ENCODE peak calls at places on chromosomes 16 and 17, in four cellular contexts. One of them, this sample, is unnamed. For H3K4me1, the result is how much of the 10 kb centered on the place peaks cover.

GRCh38 chr17:67431210-67432015 is 54.3 kb downstream of the PITPNC1 start:
- DNase-seq in HAP-1: no peak
- DNase-seq in tibial artery: no peak
- DNase-seq in GM23248: peak
- DNase-seq in this sample: peak

GRCh38 chr16:57360321-57360935 is 1.8 kb downstream of the CCL22 start:
- DNase-seq in HAP-1: no peak
- DNase-seq in tibial artery: peak
- DNase-seq in GM23248: no peak
- DNase-seq in this sample: no peak

GRCh38 chr17:301681-302299 is 50.8 kb downstream of the RPH3AL start:
- DNase-seq in tibial artery: no peak
- DNase-seq in HAP-1: no peak
- DNase-seq in GM23248: peak
- DNase-seq in this sample: peak

GRCh38 chr16:16025214-16025968 is 76.0 kb downstream of the ABCC1 start:
- DNase-seq in HAP-1: no peak
- DNase-seq in tibial artery: peak
- DNase-seq in GM23248: peak
- DNase-seq in this sample: peak

GRCh38 chr17:72937687-72938086 is 154.8 kb downstream of the SLC39A11 start:
- DNase-seq in GM23248: no peak
- DNase-seq in HAP-1: no peak
- DNase-seq in tibial artery: no peak
- DNase-seq in this sample: no peak

GRCh38 chr16:84520778-84521770 is 16.6 kb upstream of the MEAK7 start:
- DNase-seq in GM23248: no peak
- DNase-seq in tibial artery: no peak
- DNase-seq in HAP-1: no peak
- DNase-seq in this sample: peak

GRCh38 chr17:17387017-17387416 is 83.8 kb downstream of the NT5M start:
- DNase-seq in HAP-1: no peak
- DNase-seq in GM23248: no peak
- DNase-seq in tibial artery: no peak
- DNase-seq in this sample: peak

GRCh38 chr17:82020874-82021727 is 1.6 kb downstream of the CENPX start:
- DNase-seq in HAP-1: peak
- DNase-seq in GM23248: peak
- DNase-seq in tibial artery: peak
- DNase-seq in this sample: peak

GRCh38 chr16:87317766-87318121 is 552 bp upstream of the C16orf95 start:
- DNase-seq in tibial artery: peak
- DNase-seq in GM23248: peak
- DNase-seq in HAP-1: peak
- DNase-seq in this sample: peak

GRCh38 chr17:49403514-49404289 is 11.0 kb downstream of the PHB1 start:
- DNase-seq in GM23248: no peak
- DNase-seq in HAP-1: no peak
- DNase-seq in tibial artery: no peak
- DNase-seq in this sample: no peak

GRCh38 chr17:29710891-29711418 is 88.2 kb upstream of the CORO6 start:
- DNase-seq in GM23248: peak
- DNase-seq in tibial artery: no peak
- DNase-seq in HAP-1: no peak
- DNase-seq in this sample: peak

GRCh38 chr16:49456763-49457162 is 83.2 kb downstream of the C16orf78 start:
- DNase-seq in tibial artery: peak
- DNase-seq in GM23248: no peak
- DNase-seq in HAP-1: no peak
- DNase-seq in this sample: no peak

GRCh38 chr17:81354944-81355327 is 40.3 kb upstream of the BAHCC1 start:
- DNase-seq in tibial artery: no peak
- DNase-seq in HAP-1: no peak
- DNase-seq in GM23248: no peak
- DNase-seq in this sample: no peak

GRCh38 chr16:4333308-4333638 is 17.4 kb downstream of the GLIS2 start:
- DNase-seq in HAP-1: no peak
- DNase-seq in GM23248: no peak
- DNase-seq in tibial artery: no peak
- DNase-seq in this sample: no peak

GRCh38 chr16:31700530-31701388 is 172.8 kb upstream of the ZNF267 start:
- DNase-seq in GM23248: peak
- DNase-seq in HAP-1: no peak
- DNase-seq in tibial artery: no peak
- DNase-seq in this sample: no peak

GRCh38 chr16:76222087-76222486 is 55.1 kb upstream of the CNTNAP4 start:
- DNase-seq in HAP-1: no peak
- DNase-seq in tibial artery: no peak
- DNase-seq in GM23248: no peak
- DNase-seq in this sample: no peak

DNA sequence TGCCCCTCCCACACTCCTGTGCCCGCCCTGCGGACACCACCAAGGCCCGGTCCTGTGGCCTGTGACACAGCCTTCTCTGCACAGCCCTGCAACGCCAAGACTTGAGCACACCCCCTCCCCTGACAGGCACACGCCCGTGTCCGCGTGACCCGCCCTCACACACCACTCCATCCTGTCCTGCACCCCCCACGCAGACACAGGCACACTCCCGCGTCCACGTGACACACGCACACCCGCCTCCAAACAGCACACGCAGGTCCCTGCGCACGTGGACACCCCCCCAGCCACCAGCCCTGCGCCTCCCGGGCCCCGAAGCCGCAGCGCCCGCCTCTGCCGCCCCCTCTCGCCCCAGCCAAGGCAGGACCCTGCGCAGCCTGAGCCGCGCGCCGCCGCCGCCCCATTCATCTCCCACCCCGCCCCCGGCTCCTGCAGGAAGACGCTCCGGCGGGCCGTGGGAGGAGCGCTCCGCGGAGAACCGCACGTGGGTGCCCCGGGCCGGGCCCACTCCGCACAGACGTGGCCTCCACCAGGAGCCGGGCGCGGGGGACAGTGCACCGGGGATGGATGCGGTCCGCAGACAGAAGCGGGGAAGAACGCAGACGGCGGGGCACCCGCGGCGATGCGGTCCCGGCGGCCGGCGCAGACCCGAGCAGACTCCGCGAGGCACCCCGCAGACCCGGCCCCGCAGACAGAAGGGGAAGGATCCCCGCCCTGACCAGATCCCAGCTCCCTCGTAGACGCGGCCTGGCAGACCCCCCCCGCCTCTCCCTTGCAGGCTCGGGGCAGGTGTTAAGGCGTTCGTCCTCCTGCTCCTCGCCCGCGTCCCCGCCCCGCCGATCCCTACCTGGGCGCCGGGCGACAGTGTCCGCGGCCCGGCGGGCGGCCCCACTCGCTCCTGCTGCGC is 506 bp downstream of the CAMKK1 start:
- DNase-seq in GM23248: peak
- DNase-seq in HAP-1: peak
- DNase-seq in tibial artery: peak
- DNase-seq in this sample: peak
- H3K4me1 ChIP-seq in GM23248: under half
- H3K4me1 ChIP-seq in HAP-1: under half
- H3K4me1 ChIP-seq in tibial artery: half or more
- H3K4me1 ChIP-seq in this sample: half or more

GRCh38 chr17:64787255-64787920 is 125.3 kb upstream of the SMURF2 start:
- DNase-seq in tibial artery: no peak
- DNase-seq in HAP-1: no peak
- DNase-seq in GM23248: no peak
- DNase-seq in this sample: no peak
- H3K4me1 ChIP-seq in tibial artery: under half
- H3K4me1 ChIP-seq in HAP-1: under half
- H3K4me1 ChIP-seq in GM23248: under half
- H3K4me1 ChIP-seq in this sample: under half

DNA sequence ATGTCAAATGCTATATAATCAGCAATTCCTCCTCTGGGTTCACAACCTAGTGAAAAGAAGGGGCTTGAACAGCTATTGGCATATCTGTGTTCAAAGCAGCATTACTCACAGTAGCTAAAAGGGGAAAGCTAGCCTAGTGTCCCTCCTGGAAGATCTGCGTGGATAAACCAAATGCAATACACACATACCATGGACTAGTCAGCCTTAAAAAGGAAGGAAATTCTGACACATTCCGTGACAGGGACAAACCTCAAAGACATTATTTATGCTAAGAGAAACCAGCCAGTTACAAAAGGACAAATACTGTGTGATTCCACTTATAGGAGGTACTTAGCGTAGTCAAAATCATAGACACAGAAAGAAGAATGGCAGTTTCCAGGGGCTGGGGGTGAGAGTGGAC is 90.1 kb downstream of the XYLT1 start:
- DNase-seq in GM23248: peak
- DNase-seq in HAP-1: no peak
- DNase-seq in tibial artery: no peak
- DNase-seq in this sample: no peak
- H3K4me1 ChIP-seq in GM23248: under half
- H3K4me1 ChIP-seq in HAP-1: under half
- H3K4me1 ChIP-seq in tibial artery: half or more
- H3K4me1 ChIP-seq in this sample: under half

GRCh38 chr17:7556627-7557026 is 1.9 kb upstream of the TNFSF13 start:
- DNase-seq in GM23248: no peak
- DNase-seq in HAP-1: no peak
- DNase-seq in tibial artery: no peak
- DNase-seq in this sample: no peak
- H3K4me1 ChIP-seq in GM23248: under half
- H3K4me1 ChIP-seq in HAP-1: under half
- H3K4me1 ChIP-seq in tibial artery: under half
- H3K4me1 ChIP-seq in this sample: under half

DNA sequence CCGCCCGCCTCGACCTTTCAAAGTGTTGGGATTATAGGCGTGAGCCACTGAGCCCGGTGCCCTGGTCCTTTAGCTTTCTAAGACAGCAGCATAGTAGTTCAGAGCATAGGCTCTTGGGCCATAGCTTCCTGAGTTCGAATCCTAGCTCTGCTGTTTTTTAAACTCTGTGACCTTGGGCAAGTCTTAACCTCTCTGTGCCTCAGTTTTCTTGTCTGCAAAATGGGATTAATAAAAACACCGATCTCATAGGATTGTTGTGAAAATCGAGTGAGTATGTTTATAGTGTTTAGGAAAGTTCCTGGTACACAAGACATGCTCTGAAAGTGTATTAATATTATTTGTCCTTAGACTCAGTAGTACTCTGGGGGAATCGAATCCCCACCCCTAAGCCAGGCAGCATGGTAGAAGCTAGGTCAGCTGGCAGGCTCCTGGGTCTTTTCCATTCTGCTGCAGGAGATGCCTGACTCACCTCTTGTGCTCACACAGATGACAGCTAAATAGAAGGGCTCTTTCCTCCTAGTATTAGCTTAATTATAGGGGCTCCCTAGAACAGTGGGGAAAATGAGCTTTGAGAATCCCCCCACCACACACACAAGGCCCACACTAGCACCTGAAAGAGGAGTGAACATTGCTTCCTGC is 44.1 kb downstream of the PRKCB start:
- DNase-seq in HAP-1: no peak
- DNase-seq in tibial artery: no peak
- DNase-seq in GM23248: no peak
- DNase-seq in this sample: no peak
- H3K4me1 ChIP-seq in HAP-1: under half
- H3K4me1 ChIP-seq in tibial artery: under half
- H3K4me1 ChIP-seq in GM23248: under half
- H3K4me1 ChIP-seq in this sample: under half

This sample was measured in PC-3.